ENCODE peak calls at places on chromosomes 11 and 22, in eight cellular contexts. V, I, F, A, U, M, W and C are unnamed samples.

GRCh38 chr11:118267486-118267885 is 3.4 kb upstream of the MPZL2 start:
- DNase-seq in U (peak; percentile 33), A (no peak), V (no peak), W (no peak), I (no peak), F (no peak), M (no peak), C (no peak)

GRCh38 chr11:120354068-120354467 is 17.9 kb downstream of the ARHGEF12 start:
- DNase-seq in W (no peak), V (no peak), U (no peak), I (no peak), M (no peak), A (no peak), F (no peak), C (no peak)

GRCh38 chr22:37387793-37388192 is 39.5 kb downstream of the ELFN2 start:
- DNase-seq in U (no peak), W (no peak), M (no peak), A (no peak), I (no peak), F (no peak), V (no peak), C (no peak)

GRCh38 chr11:57311109-57311936 is 13.4 kb downstream of the TNKS1BP1 start:
- DNase-seq in I (peak; percentile 98), U (peak; percentile 98), W (peak; percentile 77), M (peak; percentile 96), A (no peak), V (peak; percentile 98), F (peak; percentile 98), C (peak; percentile 95)

GRCh38 chr11:64206457-64207246 is at the start of gene FERMT3:
- DNase-seq in M (no peak), V (no peak), W (no peak), I (no peak), U (no peak), F (no peak), A (peak; percentile 47), C (no peak)

GRCh38 chr11:69698362-69698761 is 5.5 kb downstream of the FGF19 start:
- DNase-seq in U (no peak), W (no peak), F (no peak), M (no peak), I (no peak), A (no peak), V (no peak), C (no peak)

GRCh38 chr11:44633641-44634040 is 68.2 kb downstream of the CD82 start:
- DNase-seq in V (no peak), F (no peak), M (no peak), U (no peak), I (no peak), W (no peak), A (no peak), C (no peak)

GRCh38 chr11:293293-293851 is 4.4 kb downstream of the PGGHG start:
- DNase-seq in F (no peak), U (no peak), A (no peak), W (no peak), M (no peak), I (peak; percentile 13), V (no peak), C (no peak)

GRCh38 chr22:43777204-43777671 is 34.9 kb downstream of the EFCAB6 start:
- DNase-seq in F (no peak), A (no peak), M (peak; percentile 67), W (no peak), U (peak; percentile 36), I (no peak), V (peak; percentile 43), C (no peak)

GRCh38 chr11:621838-622237 is 2.9 kb downstream of the CDHR5 start:
- DNase-seq in A (no peak), W (no peak), M (no peak), I (no peak), V (no peak), U (no peak), F (no peak), C (no peak)

GRCh38 chr22:33832558-33833151 is 87.6 kb downstream of the LARGE1 start:
- DNase-seq in V (no peak), A (no peak), U (no peak), M (no peak), I (peak; percentile 45), W (no peak), F (no peak), C (no peak)

GRCh38 chr11:15843309-15843857 is 513.0 kb downstream of the SOX6 start:
- DNase-seq in M (no peak), U (no peak), V (no peak), F (no peak), I (no peak), W (no peak), A (no peak), C (peak; percentile 43)

GRCh38 chr11:128047026-128047425 is 540.3 kb downstream of the ETS1 start:
- DNase-seq in I (no peak), F (no peak), V (no peak), M (no peak), U (no peak), W (no peak), A (no peak), C (no peak)

GRCh38 chr22:50434849-50435700 is 39.8 kb downstream of the SBF1 start:
- DNase-seq in F (no peak), V (no peak), I (no peak), U (no peak), A (no peak), W (no peak), M (no peak), C (no peak)

GRCh38 chr22:49907807-49908206 is 10.4 kb downstream of the ALG12 start:
- DNase-seq in M (no peak), V (no peak), F (no peak), A (no peak), W (no peak), I (no peak), U (no peak), C (no peak)

DNA sequence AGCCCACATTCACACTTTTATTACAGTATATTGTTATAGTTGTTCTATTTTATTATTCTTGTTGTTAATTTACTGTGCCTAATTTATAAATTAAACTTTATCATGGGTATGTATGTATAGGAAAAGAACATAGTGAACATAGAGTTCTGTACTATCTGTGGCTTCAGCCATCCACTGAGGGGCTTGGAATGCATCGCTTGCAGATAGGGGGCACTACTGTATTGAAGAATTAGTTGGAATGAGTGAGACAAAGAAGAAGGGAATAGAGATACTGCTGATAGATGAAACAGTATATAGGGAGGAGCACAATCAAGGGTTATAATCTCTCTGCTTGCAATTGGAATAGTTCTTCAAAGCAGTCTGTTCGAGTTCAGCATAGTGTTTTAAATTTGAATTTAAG is 432.2 kb downstream of the RAB38 start:
- DNase-seq in W (no peak), F (no peak), A (no peak), M (no peak), I (no peak), U (no peak), V (no peak), C (no peak)
- TF ChIP-seq CTCF in W (no peak), F (no peak), A (no peak), M (no peak), I (no peak), U (no peak), V (no peak), C (no peak)

DNA sequence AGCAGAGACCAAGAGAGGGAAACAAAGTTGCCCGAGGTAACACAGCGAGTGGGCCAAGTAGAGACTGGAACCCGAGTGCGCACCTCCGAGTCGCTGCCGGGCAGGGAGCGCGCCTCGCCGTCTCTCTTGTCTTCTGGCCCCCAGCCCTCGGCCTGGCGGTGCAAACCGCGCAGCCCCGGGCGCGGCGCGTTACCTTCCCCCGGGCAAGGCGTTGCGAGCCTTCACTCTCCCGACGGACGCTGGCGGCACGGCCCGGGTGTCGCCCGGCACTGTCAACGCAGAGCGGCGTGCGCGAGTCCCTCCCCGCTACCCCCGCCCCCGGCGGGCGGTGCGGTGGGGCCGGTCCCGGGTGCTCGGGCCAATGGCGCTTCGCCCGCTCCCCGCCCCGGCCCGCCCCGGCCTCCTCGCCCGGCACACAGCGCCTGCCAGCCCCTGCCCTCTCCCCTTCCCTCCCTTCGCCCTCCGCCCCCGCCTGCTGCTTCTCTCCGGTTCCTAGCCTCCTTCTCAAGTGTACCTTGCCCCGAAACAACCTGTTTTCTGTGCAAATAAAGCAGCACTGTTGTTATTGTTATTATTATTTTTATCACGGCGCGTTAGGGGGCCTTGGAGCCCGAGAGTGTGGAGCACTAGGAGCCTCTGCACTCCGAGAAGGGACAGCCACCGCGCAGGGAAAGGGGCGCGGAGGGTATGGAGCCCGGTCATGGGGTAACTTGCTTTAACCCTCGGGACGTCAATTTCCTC is at the start of gene SYTL2:
- DNase-seq in U (peak; percentile 64), F (peak; percentile 75), V (peak; percentile 56), A (peak; percentile 58), W (peak; percentile 28), I (peak; percentile 74), M (no peak), C (peak; percentile 75)
- TF ChIP-seq CTCF in U (peak; percentile 7), F (no peak), V (no peak), A (no peak), W (no peak), I (no peak), M (peak; percentile 19), C (no peak)

GRCh38 chr22:41324818-41325528 is 23.6 kb downstream of the ZC3H7B start:
- DNase-seq in M (no peak), F (no peak), W (no peak), I (no peak), V (no peak), U (no peak), A (no peak), C (no peak)

GRCh38 chr22:41332217-41332616 is 30.9 kb downstream of the ZC3H7B start:
- DNase-seq in F (no peak), A (no peak), W (no peak), M (no peak), I (no peak), V (no peak), U (no peak), C (no peak)

GRCh38 chr22:41330169-41330568 is 28.8 kb downstream of the ZC3H7B start:
- DNase-seq in W (no peak), V (no peak), F (no peak), I (no peak), M (no peak), U (no peak), A (no peak), C (no peak)

GRCh38 chr22:41327124-41327523 is 25.8 kb downstream of the ZC3H7B start:
- DNase-seq in A (no peak), U (no peak), M (no peak), I (no peak), W (no peak), F (no peak), V (no peak), C (no peak)
- TF ChIP-seq CTCF in A (no peak), U (no peak), M (no peak), I (no peak), W (no peak), F (no peak), V (no peak), C (no peak)

GRCh38 chr11:18050853-18051252 is 4.8 kb upstream of the TPH1 start:
- DNase-seq in U (no peak), M (no peak), F (no peak), V (no peak), A (no peak), I (no peak), W (no peak), C (no peak)

DNA sequence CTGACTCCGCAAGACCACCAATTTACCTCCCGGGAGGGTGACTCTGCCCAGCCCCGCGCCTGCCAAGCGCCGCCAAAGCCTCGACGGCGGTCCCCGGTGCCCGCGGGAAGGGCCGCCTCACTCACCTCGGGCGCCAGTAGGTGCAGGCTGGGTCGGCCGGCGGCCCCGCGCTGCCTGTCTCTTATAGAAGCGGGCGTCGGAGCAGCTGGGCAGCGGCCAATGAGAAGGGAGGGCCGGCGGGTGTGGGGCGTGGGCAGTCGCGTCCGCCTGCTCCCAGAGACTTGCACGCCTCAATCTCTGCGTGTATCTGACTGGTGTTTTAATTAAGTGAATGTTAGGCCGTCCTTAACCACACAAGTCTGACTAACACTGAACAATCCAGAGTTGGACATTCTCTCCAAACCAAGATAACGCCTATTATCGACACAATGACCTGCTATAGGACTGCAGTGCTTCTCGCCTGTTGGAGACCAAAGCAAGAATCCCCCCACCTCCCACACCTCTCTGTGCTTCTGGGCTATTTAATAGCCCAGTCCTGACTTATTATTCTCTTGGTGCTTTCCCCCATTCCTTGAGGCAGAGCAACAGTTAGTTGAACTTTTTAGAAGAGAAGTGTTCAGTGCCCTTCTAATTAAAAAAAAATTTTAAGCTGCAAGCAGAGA is at the start of gene TPH1:
- DNase-seq in I (peak; percentile 63), F (no peak), V (peak; percentile 18), W (peak; percentile 34), U (peak; percentile 50), A (no peak), M (peak; percentile 8), C (peak; percentile 48)
- TF ChIP-seq CTCF in I (no peak), F (no peak), V (no peak), W (no peak), U (no peak), A (no peak), M (no peak), C (no peak)